ENCODE peak calls at places on chromosomes 16 and 17, in ten cellular contexts. I is SW480; Z is SJCRH30; E is SK-N-MC; B is GM04504; L is activated gamma-delta T cell treated with anti-CD3 and anti-CD28 coated beads, Interleukin-2, amount 50 U/mL, for 16 hours; R is activated naive CD4-positive, alpha-beta T cell; K is GM10248; X is effector CD8-positive, alpha-beta T cell; F is stimulated activated CD8-positive, alpha-beta memory T cell treated with anti-CD3 and anti-CD28 coated beads, Interleukin-7, amount 100 ng/mL, for 1 hour. W is an unnamed sample.

GRCh38 chr16:66182592-66182991 is 183.9 kb upstream of the CDH5 start:
- DNase-seq in I (no peak), Z (no peak), E (no peak), B (no peak), L (no peak), R (no peak), K (no peak), X (no peak), F (no peak), W (no peak)

GRCh38 chr16:70529051-70529777 is 5.6 kb downstream of the SF3B3 start:
- DNase-seq in I (peak; percentile 34), Z (peak; percentile 26), E (no peak), B (peak; percentile 44), L (no peak), R (no peak), K (no peak), X (no peak), F (no peak), W (peak; percentile 45)

GRCh38 chr16:81700780-81701165 is 78.3 kb upstream of the PLCG2 start:
- DNase-seq in I (no peak), Z (no peak), E (no peak), B (no peak), L (no peak), R (no peak), K (no peak), X (no peak), F (no peak), W (no peak)

GRCh38 chr17:36501963-36502362 is 15.5 kb downstream of the ZNHIT3 start:
- DNase-seq in I (no peak), Z (no peak), E (no peak), B (no peak), L (no peak), R (no peak), K (no peak), X (no peak), F (no peak), W (no peak)

GRCh38 chr16:10931977-10932632 is 10.2 kb downstream of the DEXI start:
- DNase-seq in I (no peak), Z (no peak), E (no peak), B (no peak), L (no peak), R (no peak), K (no peak), X (no peak), F (no peak), W (no peak)

GRCh38 chr16:9183682-9184353 is 92.4 kb downstream of the HAPSTR1 start:
- DNase-seq in I (no peak), Z (no peak), E (no peak), B (no peak), L (no peak), R (no peak), K (no peak), X (no peak), F (no peak), W (no peak)

GRCh38 chr16:85754403-85754802 is 3.5 kb upstream of the C16orf74 start:
- DNase-seq in I (no peak), Z (no peak), E (peak; percentile 47), B (no peak), L (no peak), R (no peak), K (no peak), X (no peak), F (no peak), W (no peak)

GRCh38 chr17:70484050-70484449 is 314.7 kb downstream of the KCNJ2 start:
- DNase-seq in I (no peak), Z (no peak), E (no peak), B (no peak), L (no peak), R (no peak), K (no peak), X (no peak), F (no peak), W (no peak)

GRCh38 chr17:21345236-21345635 is 30.9 kb upstream of the KCNJ12 start:
- DNase-seq in I (no peak), Z (peak; percentile 56), E (no peak), B (no peak), L (no peak), R (no peak), K (no peak), X (no peak), F (no peak), W (no peak)

GRCh38 chr17:50129303-50129945 is 536 bp downstream of the SAMD14 start:
- DNase-seq in I (peak; percentile 56), Z (no peak), E (no peak), B (no peak), L (no peak), R (no peak), K (peak; percentile 56), X (no peak), F (no peak), W (no peak)

GRCh38 chr16:50271148-50272041 is 5.0 kb downstream of the ADCY7 start:
- DNase-seq in I (no peak), Z (no peak), E (no peak), B (no peak), L (no peak), R (no peak), K (no peak), X (no peak), F (no peak), W (no peak)

GRCh38 chr17:6381526-6382135 is 53.3 kb downstream of the AIPL1 start:
- DNase-seq in I (no peak), Z (no peak), E (no peak), B (no peak), L (no peak), R (no peak), K (no peak), X (no peak), F (no peak), W (no peak)

GRCh38 chr16:4936991-4937781 is at the start of gene PPL:
- DNase-seq in I (peak; percentile 90), Z (no peak), E (no peak), B (no peak), L (no peak), R (no peak), K (peak; percentile 83), X (no peak), F (no peak), W (no peak)

GRCh38 chr16:77213542-77214108 is 14.4 kb downstream of the SYCE1L start:
- DNase-seq in I (peak; percentile 80), Z (no peak), E (no peak), B (peak; percentile 62), L (no peak), R (no peak), K (no peak), X (no peak), F (no peak), W (peak; percentile 98)

GRCh38 chr17:68909066-68909465 is 46.1 kb downstream of the ABCA8 start:
- DNase-seq in I (peak; percentile 3), Z (no peak), E (peak; percentile 35), B (peak; percentile 89), L (no peak), R (no peak), K (peak; percentile 15), X (no peak), F (no peak), W (peak; percentile 30)

GRCh38 chr17:7014261-7014994 is 2.0 kb downstream of the RNASEK start:
- DNase-seq in I (peak; percentile 97), Z (peak; percentile 92), E (peak; percentile 6), B (peak; percentile 93), L (peak; percentile 97), R (peak; percentile 90), K (peak; percentile 92), X (peak; percentile 95), F (peak; percentile 94), W (peak; percentile 89)

GRCh38 chr17:2435181-2435741 is 34.4 kb upstream of the MNT start:
- DNase-seq in I (no peak), Z (no peak), E (no peak), B (no peak), L (no peak), R (no peak), K (no peak), X (no peak), F (no peak), W (no peak)

GRCh38 chr17:7982666-7983065 is 19.7 kb upstream of the GUCY2D start:
- DNase-seq in I (no peak), Z (peak; percentile 26), E (no peak), B (no peak), L (no peak), R (no peak), K (no peak), X (no peak), F (no peak), W (no peak)

GRCh38 chr17:66975614-66976378 is 11.3 kb downstream of the CACNG4 start:
- DNase-seq in I (peak; percentile 35), Z (peak; percentile 37), E (no peak), B (no peak), L (no peak), R (no peak), K (peak; percentile 43), X (no peak), F (no peak), W (no peak)

GRCh38 chr16:3058173-3059030 is 7.0 kb upstream of the IL32 start:
- DNase-seq in I (no peak), Z (peak; percentile 62), E (no peak), B (no peak), L (no peak), R (no peak), K (peak; percentile 73), X (peak; percentile 41), F (peak; percentile 14), W (peak; percentile 15)

GRCh38 chr16:1687427-1688316 is 9.6 kb downstream of the JPT2 start:
- DNase-seq in I (no peak), Z (no peak), E (no peak), B (no peak), L (no peak), R (no peak), K (no peak), X (no peak), F (no peak), W (peak; percentile 86)

GRCh38 chr17:7840875-7841274 is 6.9 kb downstream of the KDM6B start:
- DNase-seq in I (no peak), Z (no peak), E (no peak), B (no peak), L (no peak), R (no peak), K (no peak), X (no peak), F (no peak), W (no peak)

GRCh38 chr16:68520649-68521086 is 18.4 kb upstream of the ZFP90 start:
- DNase-seq in I (peak; percentile 77), Z (peak; percentile 81), E (no peak), B (no peak), L (peak; percentile 79), R (peak; percentile 56), K (peak; percentile 96), X (peak; percentile 75), F (peak; percentile 64), W (peak; percentile 68)

GRCh38 chr17:82874011-82874835 is 34.4 kb upstream of the ZNF750 start:
- DNase-seq in I (no peak), Z (no peak), E (no peak), B (no peak), L (no peak), R (no peak), K (no peak), X (no peak), F (no peak), W (no peak)

GRCh38 chr16:88739139-88739974 is 33.1 kb downstream of the CTU2 start:
- DNase-seq in I (no peak), Z (peak; percentile 94), E (no peak), B (no peak), L (no peak), R (no peak), K (no peak), X (no peak), F (no peak), W (no peak)

GRCh38 chr17:7673239-7673638 is 14.1 kb downstream of the TP53 start:
- DNase-seq in I (no peak), Z (peak; percentile 59), E (no peak), B (no peak), L (no peak), R (no peak), K (no peak), X (no peak), F (no peak), W (peak; percentile 9)

GRCh38 chr17:48037036-48037881 is at the start of gene COPZ2:
- DNase-seq in I (peak; percentile 51), Z (no peak), E (no peak), B (no peak), L (peak; percentile 42), R (peak; percentile 22), K (peak; percentile 63), X (peak; percentile 49), F (no peak), W (no peak)

GRCh38 chr16:89582614-89583196 is 7.1 kb downstream of the CPNE7 start:
- DNase-seq in I (no peak), Z (no peak), E (no peak), B (no peak), L (no peak), R (no peak), K (no peak), X (no peak), F (no peak), W (no peak)

W was measured in RCC 7860.